ENCODE peak calls at places on chromosomes 7 and 10, in five cellular contexts. H is HepG2, T is NT2/D1, A is GM12878, P is H1. S is an unnamed sample.

GRCh38 chr7:32347244-32347828 is 142.8 kb downstream of the LSM5 start:
- DNase-seq in H (peak), T (peak), A (no peak), P (no peak), S (no peak)

GRCh38 chr10:133162910-133163856 is 3.2 kb downstream of the KNDC1 start:
- DNase-seq in H (no peak), T (no peak), A (no peak), P (no peak), S (no peak)

GRCh38 chr7:2812119-2812487 is 32.0 kb downstream of the GNA12 start:
- DNase-seq in H (no peak), T (no peak), A (no peak), P (no peak), S (no peak)

GRCh38 chr7:35605760-35606159 is 89.2 kb downstream of the HERPUD2 start:
- DNase-seq in H (no peak), T (no peak), A (no peak), P (no peak), S (no peak)

GRCh38 chr7:41384418-41384817 is 318.5 kb downstream of the INHBA start:
- DNase-seq in H (no peak), T (no peak), A (no peak), P (no peak), S (no peak)

GRCh38 chr10:2777946-2778345 is 289.4 kb upstream of the PFKP start:
- DNase-seq in H (no peak), T (no peak), A (no peak), P (no peak), S (no peak)

GRCh38 chr7:5755704-5756131 is 25.7 kb downstream of the RNF216 start:
- DNase-seq in H (no peak), T (no peak), A (no peak), P (no peak), S (no peak)

GRCh38 chr10:18647151-18647550 is 4.2 kb downstream of the NSUN6 start:
- DNase-seq in H (no peak), T (no peak), A (no peak), P (no peak), S (no peak)

GRCh38 chr7:41156268-41156667 is 546.6 kb downstream of the INHBA start:
- DNase-seq in H (no peak), T (no peak), A (no peak), P (no peak), S (no peak)

GRCh38 chr10:18822156-18822555 is 162.9 kb downstream of the ARL5B start:
- DNase-seq in H (peak), T (peak), A (no peak), P (no peak), S (peak)

GRCh38 chr10:27512548-27512947 is 8.4 kb downstream of the RAB18 start:
- DNase-seq in H (no peak), T (no peak), A (no peak), P (no peak), S (no peak)

GRCh38 chr7:80783688-80784327 is 135.0 kb downstream of the SEMA3C start:
- DNase-seq in H (no peak), T (no peak), A (no peak), P (no peak), S (no peak)

GRCh38 chr10:17713133-17713532 is 38.9 kb upstream of the TMEM236 start:
- DNase-seq in H (no peak), T (no peak), A (no peak), P (no peak), S (no peak)

GRCh38 chr7:30453859-30454258 is 24.7 kb downstream of the NOD1 start:
- DNase-seq in H (no peak), T (no peak), A (no peak), P (no peak), S (no peak)

GRCh38 chr10:32367793-32368453 is 21.0 kb upstream of the EPC1 start:
- DNase-seq in H (peak), T (no peak), A (no peak), P (no peak), S (peak)

GRCh38 chr7:27870595-27870994 is 130.6 kb downstream of the TAX1BP1 start:
- DNase-seq in H (no peak), T (no peak), A (no peak), P (no peak), S (no peak)

GRCh38 chr7:91660734-91661355 is 219.7 kb downstream of the MTERF1 start:
- DNase-seq in H (no peak), T (no peak), A (peak), P (no peak), S (no peak)

GRCh38 chr7:118907911-118908527 is 683.5 kb downstream of the ANKRD7 start:
- DNase-seq in H (no peak), T (no peak), A (no peak), P (no peak), S (no peak)

GRCh38 chr7:56009695-56010094 is 41.5 kb downstream of the PSPH start:
- DNase-seq in H (peak), T (no peak), A (no peak), P (no peak), S (no peak)

GRCh38 chr10:75568721-75569120 is 137.3 kb downstream of the LRMDA start:
- DNase-seq in H (no peak), T (no peak), A (no peak), P (no peak), S (no peak)

GRCh38 chr7:151792011-151792410 is 84.9 kb downstream of the PRKAG2 start:
- DNase-seq in H (no peak), T (no peak), A (no peak), P (no peak), S (no peak)

GRCh38 chr7:100598425-100598824 is 3.7 kb upstream of the PCOLCE start:
- DNase-seq in H (no peak), T (no peak), A (no peak), P (no peak), S (no peak)

GRCh38 chr7:158475679-158476052 is 112.0 kb downstream of the PTPRN2 start:
- DNase-seq in H (no peak), T (no peak), A (no peak), P (no peak), S (no peak)

GRCh38 chr10:92851003-92851402 is 2.7 kb downstream of the EXOC6 start:
- DNase-seq in H (no peak), T (no peak), A (no peak), P (no peak), S (no peak)

GRCh38 chr7:115350764-115351163 is 428.9 kb downstream of the MDFIC start:
- DNase-seq in H (no peak), T (no peak), A (no peak), P (no peak), S (no peak)

GRCh38 chr7:46948776-46949175 is 633.1 kb downstream of the TNS3 start:
- DNase-seq in H (no peak), T (no peak), A (no peak), P (no peak), S (no peak)
- TF ChIP-seq SUZ12 in H (no peak), T (no peak), A (no peak), P (no peak), S (no peak)

GRCh38 chr10:61480226-61480625 is 27.0 kb upstream of the TMEM26 start:
- DNase-seq in H (no peak), T (no peak), A (no peak), P (no peak), S (no peak)

GRCh38 chr10:61481597-61481996 is 28.4 kb upstream of the TMEM26 start:
- DNase-seq in H (no peak), T (no peak), A (no peak), P (no peak), S (no peak)

GRCh38 chr10:61477469-61477868 is 24.3 kb upstream of the TMEM26 start:
- DNase-seq in H (no peak), T (no peak), A (no peak), P (no peak), S (no peak)

GRCh38 chr10:61476529-61476928 is 23.3 kb upstream of the TMEM26 start:
- DNase-seq in H (no peak), T (no peak), A (no peak), P (no peak), S (no peak)

DNA sequence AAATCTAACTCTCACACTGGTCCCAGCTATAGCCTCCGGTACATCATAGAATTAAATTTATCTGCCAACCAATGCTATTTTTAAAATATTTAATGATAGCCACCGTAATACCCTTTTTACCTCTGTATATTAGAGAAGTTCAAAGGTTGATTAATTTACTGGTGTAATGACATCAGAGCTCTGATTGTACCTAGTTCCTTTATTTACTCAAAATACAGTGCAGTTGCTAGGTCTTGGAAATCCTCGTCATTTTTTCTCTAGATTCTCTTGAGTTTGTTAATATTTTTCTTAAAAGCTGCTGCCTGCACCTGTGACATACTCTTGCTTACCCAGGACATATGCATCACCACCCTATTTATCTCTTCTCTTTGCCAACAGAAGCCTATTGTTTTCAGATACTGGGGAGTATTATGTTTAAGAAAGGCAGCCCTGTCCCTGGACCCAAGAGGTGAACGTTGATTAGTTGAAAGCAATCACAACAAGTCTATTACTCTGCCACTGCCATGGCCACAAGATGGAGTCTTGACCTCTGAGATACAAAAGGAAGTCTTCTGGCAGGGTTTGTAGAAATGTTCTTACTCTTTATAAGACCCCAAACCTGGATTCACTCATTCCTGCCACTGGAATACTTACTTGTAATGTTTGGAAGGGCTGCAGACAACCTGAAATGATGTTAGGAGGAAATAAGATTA is 25.6 kb upstream of the TMEM26 start:
- DNase-seq in H (no peak), T (no peak), A (no peak), P (no peak), S (no peak)
- TF ChIP-seq SUZ12 in H (no peak), T (no peak), A (no peak), P (no peak), S (no peak)

GRCh38 chr10:21464134-21464533 is 61.3 kb downstream of the SKIDA1 start:
- DNase-seq in H (no peak), T (no peak), A (no peak), P (no peak), S (no peak)
- TF ChIP-seq SUZ12 in H (no peak), T (no peak), A (no peak), P (no peak), S (no peak)

DNA sequence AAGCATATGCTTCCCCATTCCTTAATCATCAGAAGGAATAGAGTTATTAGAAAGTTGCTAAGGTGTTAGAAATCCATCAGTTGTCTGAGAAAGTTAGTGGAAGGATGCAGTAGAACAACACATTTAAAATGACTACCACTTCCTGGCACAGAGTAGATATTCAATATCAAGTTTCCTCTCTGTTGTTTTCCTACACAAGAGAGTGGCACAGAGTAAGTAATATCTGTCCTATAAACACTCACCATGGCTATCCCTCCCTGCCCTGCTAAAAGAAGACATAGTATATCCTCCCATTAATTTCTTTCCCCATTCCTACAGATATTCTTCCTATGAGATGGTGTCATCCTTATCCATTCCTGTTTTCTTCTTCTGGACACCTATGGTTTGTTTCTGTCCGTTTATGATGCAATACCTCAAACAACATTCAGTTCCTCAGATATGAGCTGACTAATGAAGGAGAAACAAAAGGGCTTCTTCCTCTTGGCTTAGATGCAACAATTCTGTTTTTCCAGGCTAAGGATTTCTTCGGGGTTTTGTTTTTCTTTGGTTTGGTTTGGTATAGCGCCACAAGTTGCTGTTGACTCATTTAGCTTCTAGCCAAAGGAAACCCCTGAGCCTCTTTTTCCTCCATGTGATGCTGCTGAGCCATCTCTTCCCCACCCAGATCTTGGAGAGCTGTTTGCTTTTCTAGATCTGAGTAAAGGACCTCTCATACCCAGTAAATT is 32.9 kb upstream of the BPGM start:
- DNase-seq in H (no peak), T (no peak), A (no peak), P (no peak), S (no peak)
- TF ChIP-seq SUZ12 in H (no peak), T (no peak), A (no peak), P (no peak), S (no peak)

GRCh38 chr10:131730771-131731497 is 169.9 kb upstream of the PPP2R2D start:
- DNase-seq in H (no peak), T (no peak), A (no peak), P (no peak), S (no peak)

GRCh38 chr10:131735577-131735976 is 165.2 kb upstream of the PPP2R2D start:
- DNase-seq in H (no peak), T (no peak), A (no peak), P (no peak), S (no peak)

GRCh38 chr10:131731780-131732630 is 168.8 kb upstream of the PPP2R2D start:
- DNase-seq in H (no peak), T (no peak), A (no peak), P (no peak), S (no peak)

GRCh38 chr10:131732631-131733127 is 168.1 kb upstream of the PPP2R2D start:
- DNase-seq in H (peak), T (no peak), A (no peak), P (no peak), S (no peak)

GRCh38 chr10:131733596-131733995 is 167.2 kb upstream of the PPP2R2D start:
- DNase-seq in H (no peak), T (no peak), A (no peak), P (no peak), S (no peak)
- TF ChIP-seq SUZ12 in H (no peak), T (no peak), A (no peak), P (no peak), S (no peak)

GRCh38 chr10:11874568-11875182 is 51.5 kb downstream of the PROSER2 start:
- DNase-seq in H (peak), T (peak), A (peak), P (no peak), S (peak)
- TF ChIP-seq SUZ12 in H (no peak), T (no peak), A (no peak), P (no peak), S (no peak)

GRCh38 chr10:71087622-71088021 is 124.7 kb upstream of the UNC5B start:
- DNase-seq in H (no peak), T (no peak), A (no peak), P (no peak), S (peak)
- TF ChIP-seq SUZ12 in H (no peak), T (no peak), A (no peak), P (no peak), S (no peak)

S was measured in HEK293T.